ENCODE peak calls at places on chromosome 10, in four cellular contexts. L is CD4-positive, CD25-positive, alpha-beta regulatory T cell; I is HepG2; D is aorta. W is an unnamed sample.
A peak's percentile ranks its signal among the peaks of the same experiment; 100 is the strongest.

GRCh38 chr10:35684625-35685024 is 42.5 kb upstream of the FZD8 start:
- DNase-seq in L (no peak), I (no peak), D (no peak), W (no peak)

GRCh38 chr10:13100349-13101294 is 659 bp downstream of the OPTN start:
- DNase-seq in L (no peak), I (peak; percentile 15), D (no peak), W (peak; percentile 28)

GRCh38 chr10:8088504-8088903 is 34.0 kb downstream of the GATA3 start:
- DNase-seq in L (peak; percentile 13), I (no peak), D (no peak), W (peak; percentile 37)

GRCh38 chr10:13115832-13116793 is 16.1 kb downstream of the OPTN start:
- DNase-seq in L (no peak), I (no peak), D (no peak), W (no peak)

GRCh38 chr10:69045441-69046300 is 42.2 kb upstream of the SRGN start:
- DNase-seq in L (no peak), I (no peak), D (no peak), W (peak; percentile 50)

GRCh38 chr10:10824611-10825148 is 193.0 kb upstream of the CELF2 start:
- DNase-seq in L (no peak), I (no peak), D (peak; percentile 81), W (no peak)

GRCh38 chr10:84632866-84633265 is 304.5 kb downstream of the CCSER2 start:
- DNase-seq in L (no peak), I (peak; percentile 26), D (no peak), W (no peak)

GRCh38 chr10:69382382-69383117 is 34.2 kb downstream of the TACR2 start:
- DNase-seq in L (no peak), I (no peak), D (no peak), W (no peak)

GRCh38 chr10:2882628-2883027 is 184.7 kb upstream of the PFKP start:
- DNase-seq in L (no peak), I (no peak), D (no peak), W (no peak)

GRCh38 chr10:61135276-61135721 is 191.3 kb upstream of the RHOBTB1 start:
- DNase-seq in L (no peak), I (no peak), D (no peak), W (no peak)

GRCh38 chr10:131892817-131893675 is 7.8 kb upstream of the PPP2R2D start:
- DNase-seq in L (no peak), I (no peak), D (peak; percentile 63), W (no peak)

GRCh38 chr10:61140765-61141392 is 196.9 kb upstream of the RHOBTB1 start:
- DNase-seq in L (no peak), I (peak; percentile 68), D (no peak), W (no peak)

GRCh38 chr10:42754155-42755027 is 28.2 kb upstream of the BMS1 start:
- DNase-seq in L (no peak), I (no peak), D (peak; percentile 84), W (no peak)

GRCh38 chr10:131745591-131745990 is 155.2 kb upstream of the PPP2R2D start:
- DNase-seq in L (no peak), I (no peak), D (peak; percentile 62), W (no peak)

GRCh38 chr10:103572597-103573321 is 79.3 kb downstream of the NEURL1 start:
- DNase-seq in L (no peak), I (no peak), D (no peak), W (no peak)

GRCh38 chr10:17238445-17239275 is 10.6 kb downstream of the VIM start:
- DNase-seq in L (no peak), I (no peak), D (no peak), W (no peak)

GRCh38 chr10:29317423-29318021 is 28.7 kb downstream of the LYZL1 start:
- DNase-seq in L (no peak), I (peak; percentile 73), D (no peak), W (no peak)

GRCh38 chr10:33657154-33657900 is 322.9 kb upstream of the NRP1 start:
- DNase-seq in L (no peak), I (peak; percentile 71), D (no peak), W (no peak)

GRCh38 chr10:13317474-13317873 is 17.6 kb upstream of the PHYH start:
- DNase-seq in L (no peak), I (no peak), D (no peak), W (no peak)

GRCh38 chr10:4939224-4940072 is 23.8 kb upstream of the AKR1C1 start:
- DNase-seq in L (no peak), I (peak; percentile 62), D (no peak), W (no peak)

GRCh38 chr10:23517155-23517554 is 78.3 kb downstream of the OTUD1 start:
- DNase-seq in L (no peak), I (peak; percentile 59), D (no peak), W (no peak)

GRCh38 chr10:26805567-26806245 is 55.1 kb downstream of the ABI1 start:
- DNase-seq in L (no peak), I (no peak), D (no peak), W (no peak)

GRCh38 chr10:75101416-75102251 is 9.8 kb upstream of the SAMD8 start:
- DNase-seq in L (no peak), I (no peak), D (peak; percentile 66), W (no peak)

GRCh38 chr10:70267161-70267933 is 16.5 kb downstream of the NPFFR1 start:
- DNase-seq in L (no peak), I (no peak), D (no peak), W (no peak)

GRCh38 chr10:121478590-121478989 is 119.7 kb downstream of the FGFR2 start:
- DNase-seq in L (no peak), I (no peak), D (no peak), W (no peak)

GRCh38 chr10:78973901-78974408 is 94.8 kb upstream of the ZMIZ1 start:
- DNase-seq in L (peak; percentile 11), I (peak; percentile 93), D (peak; percentile 92), W (no peak)

GRCh38 chr10:74645681-74646080 is 180.7 kb upstream of the KAT6B start:
- DNase-seq in L (no peak), I (no peak), D (no peak), W (no peak)

GRCh38 chr10:96598841-96599240 is 12.0 kb upstream of the TM9SF3 start:
- DNase-seq in L (no peak), I (no peak), D (no peak), W (no peak)

GRCh38 chr10:1609596-1609995 is 127.7 kb downstream of the ADARB2 start:
- DNase-seq in L (no peak), I (no peak), D (no peak), W (no peak)

GRCh38 chr10:132518572-132519381 is 18.8 kb upstream of the INPP5A start:
- DNase-seq in L (no peak), I (peak; percentile 79), D (peak; percentile 74), W (no peak)

GRCh38 chr10:48634198-48634983 is 29.5 kb upstream of the ARHGAP22 start:
- DNase-seq in L (no peak), I (no peak), D (peak; percentile 85), W (no peak)

GRCh38 chr10:119283818-119284217 is 76.4 kb downstream of the GRK5 start:
- DNase-seq in L (peak; percentile 15), I (no peak), D (no peak), W (no peak)

GRCh38 chr10:4691776-4692175 is 134.2 kb upstream of the AKR1E2 start:
- DNase-seq in L (no peak), I (no peak), D (no peak), W (no peak)

GRCh38 chr10:79342811-79343541 is 4.3 kb upstream of the PPIF start:
- DNase-seq in L (no peak), I (no peak), D (no peak), W (no peak)

GRCh38 chr10:7407368-7408002 is 3.3 kb downstream of the SFMBT2 start:
- DNase-seq in L (no peak), I (no peak), D (no peak), W (no peak)

GRCh38 chr10:90968448-90969086 is 47.7 kb upstream of the ANKRD1 start:
- DNase-seq in L (no peak), I (no peak), D (no peak), W (no peak)

GRCh38 chr10:133196221-133196920 is 33.6 kb upstream of the UTF1 start:
- DNase-seq in L (no peak), I (no peak), D (no peak), W (no peak)

GRCh38 chr10:34993782-34994181 is 96.4 kb downstream of the CUL2 start:
- DNase-seq in L (no peak), I (no peak), D (no peak), W (no peak)

GRCh38 chr10:131170042-131170983 is 141.2 kb downstream of the TCERG1L start:
- DNase-seq in L (no peak), I (no peak), D (no peak), W (no peak)

GRCh38 chr10:3786295-3786981 is 1.4 kb upstream of the KLF6 start:
- DNase-seq in L (peak; percentile 7), I (peak; percentile 85), D (peak; percentile 76), W (no peak)

GRCh38 chr10:71714592-71714991 is 5.0 kb downstream of the C10orf105 start:
- DNase-seq in L (no peak), I (no peak), D (no peak), W (no peak)

GRCh38 chr10:71715026-71715425 is 4.6 kb downstream of the C10orf105 start:
- DNase-seq in L (no peak), I (no peak), D (no peak), W (no peak)

GRCh38 chr10:71712572-71713134 is 6.9 kb downstream of the C10orf105 start:
- DNase-seq in L (no peak), I (no peak), D (no peak), W (peak; percentile 18)

GRCh38 chr10:71713135-71714040 is 6.2 kb downstream of the C10orf105 start:
- DNase-seq in L (no peak), I (no peak), D (peak; percentile 95), W (no peak)

GRCh38 chr10:71714055-71714454 is 5.5 kb downstream of the C10orf105 start:
- DNase-seq in L (no peak), I (no peak), D (no peak), W (no peak)
- H3K4me3 ChIP-seq in L (peak overlapping the region; percentile 55), I (no peak overlapping the region), D (no peak overlapping the region), W (peak overlapping the region; percentile 24)

DNA sequence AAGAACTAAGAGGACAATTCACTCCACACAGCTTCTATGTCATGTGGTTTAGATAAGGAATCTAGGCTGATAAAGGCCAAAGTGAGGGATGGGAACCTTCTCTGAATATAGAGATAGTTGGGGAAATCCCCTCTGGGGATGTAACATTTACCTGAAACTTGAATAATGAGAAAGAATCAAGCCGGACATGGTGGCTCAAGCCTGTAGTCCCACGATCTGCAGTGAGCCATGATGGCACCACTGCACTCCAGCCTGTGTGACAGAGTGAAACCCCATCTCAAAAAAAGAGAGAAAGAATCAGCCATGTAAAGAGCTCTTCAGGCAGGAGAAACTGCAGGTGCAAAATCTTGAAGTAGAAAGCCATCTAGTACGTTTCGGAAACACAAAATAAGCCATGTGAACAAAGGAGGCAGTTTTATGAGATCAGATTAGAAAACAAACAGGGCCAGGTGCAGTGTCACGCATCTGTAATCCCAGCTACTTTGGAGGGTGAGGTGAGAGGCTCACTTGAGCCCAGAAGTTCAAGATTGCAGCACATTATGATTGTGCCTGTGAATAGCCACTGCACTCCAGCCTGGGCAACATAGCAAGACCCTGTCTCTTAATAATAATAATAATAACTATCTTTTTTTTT is 4.5 kb upstream of the DNMBP start:
- DNase-seq in L (no peak), I (no peak), D (no peak), W (no peak)
- H3K4me3 ChIP-seq in L (no peak overlapping the region), I (no peak overlapping the region), D (no peak overlapping the region), W (no peak overlapping the region)

GRCh38 chr10:124388476-124388822 is 30.3 kb downstream of the OAT start:
- DNase-seq in L (no peak), I (no peak), D (no peak), W (no peak)
- H3K4me3 ChIP-seq in L (no peak overlapping the region), I (peak overlapping the region; percentile 58), D (no peak overlapping the region), W (peak overlapping the region; percentile 60)

GRCh38 chr10:58579011-58579655 is 66.5 kb downstream of the BICC1 start:
- DNase-seq in L (no peak), I (no peak), D (no peak), W (no peak)
- H3K4me3 ChIP-seq in L (no peak overlapping the region), I (no peak overlapping the region), D (no peak overlapping the region), W (no peak overlapping the region)